ENCODE peak calls at places on chromosomes 12 and 14, in nine cellular contexts. P is ovary, F is Peyer's patch, N is suprapubic skin, E is spleen, L is prostate gland, G is H1, Q is heart left ventricle, O is stomach. J is an unnamed sample. For H3K36me3 and H3K27me3, the result is how much of the 10 kb centered on the place peaks cover.

GRCh38 chr12:89319111-89319510 is 33.2 kb downstream of the DUSP6 start:
- DNase-seq in P (no peak), F (no peak), N (no peak), E (no peak), L (peak), G (no peak), Q (peak), O (no peak), J (peak)

GRCh38 chr12:116346751-116347150 is 69.3 kb upstream of the MED13L start:
- DNase-seq in P (peak), F (no peak), N (peak), E (no peak), L (no peak), G (no peak), Q (no peak), O (no peak), J (peak)

GRCh38 chr14:53217283-53217994 is 64.3 kb upstream of the DDHD1 start:
- DNase-seq in P (peak), F (peak), N (peak), E (peak), L (peak), G (peak), Q (peak), O (peak), J (peak)

GRCh38 chr12:93827669-93828068 is 150.5 kb downstream of the CRADD start:
- DNase-seq in P (no peak), F (no peak), N (no peak), E (no peak), L (no peak), G (no peak), Q (no peak), O (no peak), J (no peak)

GRCh38 chr12:15244341-15244740 is 23.1 kb upstream of the RERG start:
- DNase-seq in P (no peak), F (no peak), N (no peak), E (no peak), L (peak), G (no peak), Q (no peak), O (no peak), J (no peak)

GRCh38 chr12:65720136-65720535 is 104.1 kb upstream of the HMGA2 start:
- DNase-seq in P (no peak), F (no peak), N (no peak), E (no peak), L (no peak), G (no peak), Q (no peak), O (no peak), J (no peak)

GRCh38 chr12:27620121-27620520 is 76.1 kb upstream of the REP15 start:
- DNase-seq in P (no peak), F (no peak), N (no peak), E (no peak), L (no peak), G (no peak), Q (no peak), O (no peak), J (no peak)

GRCh38 chr14:97723321-97723720 is 926.1 kb downstream of the VRK1 start:
- DNase-seq in P (no peak), F (no peak), N (no peak), E (no peak), L (no peak), G (no peak), Q (no peak), O (no peak), J (no peak)

GRCh38 chr12:24191117-24191516 is 241.6 kb upstream of the SOX5 start:
- DNase-seq in P (no peak), F (no peak), N (no peak), E (no peak), L (no peak), G (no peak), Q (no peak), O (no peak), J (no peak)

GRCh38 chr12:108193922-108194321 is 64.8 kb downstream of the WSCD2 start:
- DNase-seq in P (no peak), F (no peak), N (no peak), E (no peak), L (peak), G (no peak), Q (no peak), O (no peak), J (no peak)

GRCh38 chr12:132948146-132949066 is 7.7 kb downstream of the ZNF605 start:
- DNase-seq in P (no peak), F (no peak), N (no peak), E (peak), L (no peak), G (no peak), Q (no peak), O (no peak), J (no peak)

GRCh38 chr12:118840399-118840798 is 140.9 kb upstream of the SRRM4 start:
- DNase-seq in P (no peak), F (no peak), N (no peak), E (no peak), L (no peak), G (no peak), Q (no peak), O (no peak), J (no peak)

GRCh38 chr12:4141344-4142270 is 132.0 kb upstream of the CCND2 start:
- DNase-seq in P (no peak), F (no peak), N (no peak), E (no peak), L (no peak), G (no peak), Q (peak), O (no peak), J (peak)

GRCh38 chr14:52313903-52314481 is at the start of gene PTGER2:
- DNase-seq in P (peak), F (peak), N (peak), E (peak), L (peak), G (no peak), Q (peak), O (peak), J (peak)

GRCh38 chr12:20269352-20270067 is 98.8 kb upstream of the PDE3A start:
- DNase-seq in P (no peak), F (no peak), N (no peak), E (no peak), L (no peak), G (no peak), Q (no peak), O (no peak), J (no peak)

GRCh38 chr14:77067632-77068514 is 30.2 kb upstream of the CIPC start:
- DNase-seq in P (peak), F (peak), N (no peak), E (peak), L (peak), G (peak), Q (peak), O (peak), J (peak)

GRCh38 chr12:60333461-60333860 is 737.6 kb downstream of the SLC16A7 start:
- DNase-seq in P (no peak), F (no peak), N (no peak), E (no peak), L (no peak), G (no peak), Q (no peak), O (no peak), J (no peak)

GRCh38 chr14:99164712-99165111 is 107.3 kb downstream of the BCL11B start:
- DNase-seq in P (no peak), F (no peak), N (no peak), E (no peak), L (no peak), G (no peak), Q (no peak), O (peak), J (no peak)

GRCh38 chr12:26770239-26771070 is 62.5 kb downstream of the ITPR2 start:
- DNase-seq in P (no peak), F (no peak), N (no peak), E (no peak), L (no peak), G (no peak), Q (no peak), O (no peak), J (no peak)

GRCh38 chr12:89126712-89127111 is 225.6 kb downstream of the DUSP6 start:
- DNase-seq in P (no peak), F (no peak), N (no peak), E (no peak), L (no peak), G (no peak), Q (no peak), O (no peak), J (no peak)

GRCh38 chr12:49200882-49201594 is 12.2 kb upstream of the TUBA1A start:
- DNase-seq in P (no peak), F (no peak), N (no peak), E (no peak), L (peak), G (no peak), Q (no peak), O (no peak), J (no peak)

GRCh38 chr12:68331869-68332725 is at the start of gene MDM1:
- DNase-seq in P (peak), F (peak), N (peak), E (peak), L (peak), G (peak), Q (peak), O (peak), J (peak)
- TF ChIP-seq POLR2A in P (no peak), F (peak), N (no peak), E (no peak), L (no peak), G (no peak), Q (peak), O (no peak), J (peak)

GRCh38 chr14:39085933-39086332 is 17.1 kb downstream of the SEC23A start:
- DNase-seq in P (no peak), F (no peak), N (no peak), E (no peak), L (no peak), G (no peak), Q (no peak), O (no peak), J (no peak)
- H3K36me3 ChIP-seq in P (under half), F (half or more), N (half or more), E (half or more), L (under half), G (half or more), Q (half or more), O (half or more), J (under half)

GRCh38 chr14:103885509-103885932 is 38.1 kb upstream of the PPP1R13B start:
- DNase-seq in P (no peak), F (no peak), N (no peak), E (no peak), L (no peak), G (no peak), Q (no peak), O (no peak), J (no peak)
- H3K27me3 ChIP-seq in P (under half), F (under half), N (under half), E (under half), L (under half), G (under half), Q (under half), O (under half), J (under half)

DNA sequence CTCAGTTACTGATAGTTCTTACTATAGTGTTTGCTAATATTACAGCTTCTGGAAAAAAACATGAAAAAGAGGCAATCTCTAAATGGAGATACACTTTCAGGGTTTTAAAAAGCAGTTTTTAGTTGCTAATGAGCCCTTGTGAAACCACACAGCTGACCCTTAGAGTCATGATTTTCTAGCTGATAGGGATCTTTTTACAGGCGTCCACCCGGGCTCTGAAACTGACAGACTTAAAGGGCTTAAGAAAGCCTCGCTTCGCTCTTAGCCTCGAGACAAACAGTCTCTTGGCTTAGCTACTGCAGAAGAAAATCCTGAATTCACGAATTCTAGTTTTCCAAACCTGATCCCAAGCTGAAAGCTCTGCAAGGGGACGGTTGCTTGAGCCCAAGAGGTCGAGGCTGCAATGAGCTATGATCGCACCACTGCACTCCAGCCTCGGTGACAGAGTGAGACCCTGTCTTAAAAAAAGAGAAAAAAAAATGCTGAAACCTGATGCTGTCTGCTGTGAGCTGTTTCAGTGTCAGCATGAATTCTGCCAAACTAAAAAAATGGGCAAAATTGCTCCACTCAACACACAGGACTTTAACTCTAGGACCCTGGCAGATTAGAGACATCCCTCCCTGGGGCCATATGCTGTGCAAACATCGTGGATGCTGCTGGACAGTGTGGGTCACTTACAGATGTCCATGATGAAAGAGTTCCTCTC is 3.0 kb upstream of the HPD start:
- DNase-seq in P (no peak), F (no peak), N (no peak), E (no peak), L (no peak), G (no peak), Q (no peak), O (no peak), J (no peak)
- TF ChIP-seq POLR2A in P (no peak), F (no peak), N (no peak), E (no peak), L (no peak), G (no peak), Q (no peak), O (no peak), J (no peak)

GRCh38 chr12:6328945-6329692 is 12.8 kb downstream of the TNFRSF1A start:
- DNase-seq in P (no peak), F (no peak), N (no peak), E (peak), L (no peak), G (no peak), Q (no peak), O (no peak), J (no peak)
- H3K36me3 ChIP-seq in P (under half), F (half or more), N (half or more), E (half or more), L (under half), G (under half), Q (half or more), O (half or more), J (under half)

DNA sequence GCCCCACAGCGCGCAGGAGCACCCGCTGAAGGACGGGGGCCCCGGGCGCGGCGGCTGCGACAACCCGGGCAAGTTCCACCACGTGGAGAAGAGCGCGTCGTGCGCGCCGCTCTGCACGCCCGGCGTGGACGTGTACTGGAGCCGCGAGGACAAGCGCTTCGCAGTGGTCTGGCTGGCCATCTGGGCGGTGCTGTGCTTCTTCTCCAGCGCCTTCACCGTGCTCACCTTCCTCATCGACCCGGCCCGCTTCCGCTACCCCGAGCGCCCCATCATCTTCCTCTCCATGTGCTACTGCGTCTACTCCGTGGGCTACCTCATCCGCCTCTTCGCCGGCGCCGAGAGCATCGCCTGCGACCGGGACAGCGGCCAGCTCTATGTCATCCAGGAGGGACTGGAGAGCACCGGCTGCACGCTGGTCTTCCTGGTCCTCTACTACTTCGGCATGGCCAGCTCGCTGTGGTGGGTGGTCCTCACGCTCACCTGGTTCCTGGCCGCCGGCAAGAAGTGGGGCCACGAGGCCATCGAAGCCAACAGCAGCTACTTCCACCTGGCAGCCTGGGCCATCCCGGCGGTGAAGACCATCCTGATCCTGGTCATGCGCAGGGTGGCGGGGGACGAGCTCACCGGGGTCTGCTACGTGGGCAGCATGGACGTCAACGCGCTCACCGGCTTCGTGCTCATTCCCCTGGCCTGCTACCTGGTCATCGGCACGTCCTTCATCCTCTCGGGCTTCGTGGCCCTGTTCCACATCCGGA is 1.4 kb downstream of the FZD10 start:
- DNase-seq in P (no peak), F (no peak), N (peak), E (no peak), L (no peak), G (no peak), Q (no peak), O (peak), J (no peak)
- H3K27me3 ChIP-seq in P (under half), F (under half), N (under half), E (under half), L (under half), G (half or more), Q (under half), O (under half), J (under half)